ENCODE peak calls at places on chromosomes 5 and 9, in nine cellular contexts. K, Y, H, O, V, X, L, T and S are unnamed samples.

GRCh38 chr5:1753490-1753889 is 46.1 kb downstream of the MRPL36 start:
- DNase-seq in K (no peak), Y (no peak), H (no peak), O (no peak), V (no peak), X (no peak), L (peak; percentile 11), T (no peak), S (no peak)

GRCh38 chr9:17018001-17018491 is 116.8 kb upstream of the CNTLN start:
- DNase-seq in K (peak; percentile 20), Y (no peak), H (peak; percentile 29), O (no peak), V (no peak), X (no peak), L (no peak), T (no peak), S (no peak)

GRCh38 chr5:9347541-9348295 is 198.2 kb downstream of the SEMA5A start:
- DNase-seq in K (no peak), Y (no peak), H (no peak), O (no peak), V (no peak), X (no peak), L (no peak), T (no peak), S (no peak)

GRCh38 chr5:143874312-143874711 is 62.4 kb downstream of the HMHB1 start:
- DNase-seq in K (no peak), Y (no peak), H (no peak), O (no peak), V (no peak), X (no peak), L (no peak), T (no peak), S (no peak)

GRCh38 chr5:2810644-2811043 is 59.2 kb upstream of the IRX2 start:
- DNase-seq in K (no peak), Y (no peak), H (no peak), O (no peak), V (no peak), X (no peak), L (no peak), T (no peak), S (no peak)

GRCh38 chr5:175321927-175322532 is 122.0 kb downstream of the DRD1 start:
- DNase-seq in K (no peak), Y (no peak), H (no peak), O (no peak), V (peak; percentile 28), X (no peak), L (no peak), T (peak; percentile 72), S (no peak)

GRCh38 chr5:91118802-91119201 is 264.3 kb downstream of the ARRDC3 start:
- DNase-seq in K (no peak), Y (no peak), H (no peak), O (no peak), V (no peak), X (no peak), L (no peak), T (no peak), S (no peak)

GRCh38 chr9:70043689-70044449 is at the start of gene MAMDC2:
- DNase-seq in K (no peak), Y (no peak), H (no peak), O (no peak), V (no peak), X (no peak), L (peak; percentile 57), T (peak; percentile 70), S (peak; percentile 73)

GRCh38 chr9:962023-962422 is 14.4 kb upstream of the DMRT3 start:
- DNase-seq in K (no peak), Y (no peak), H (no peak), O (no peak), V (no peak), X (no peak), L (no peak), T (no peak), S (no peak)

GRCh38 chr9:12716823-12717222 is 23.6 kb downstream of the TYRP1 start:
- DNase-seq in K (no peak), Y (no peak), H (no peak), O (no peak), V (no peak), X (peak; percentile 3), L (no peak), T (no peak), S (no peak)

GRCh38 chr9:71270554-71270953 is 149.1 kb upstream of the TRPM3 start:
- DNase-seq in K (no peak), Y (no peak), H (no peak), O (no peak), V (no peak), X (no peak), L (no peak), T (no peak), S (no peak)

GRCh38 chr9:84169240-84169639 is 171.3 kb downstream of the SLC28A3 start:
- DNase-seq in K (no peak), Y (no peak), H (no peak), O (no peak), V (no peak), X (no peak), L (no peak), T (no peak), S (no peak)

GRCh38 chr5:155699385-155699784 is 627.6 kb upstream of the SGCD start:
- DNase-seq in K (no peak), Y (no peak), H (no peak), O (no peak), V (no peak), X (no peak), L (no peak), T (no peak), S (no peak)

GRCh38 chr5:158154226-158155005 is 295.5 kb upstream of the CLINT1 start:
- DNase-seq in K (no peak), Y (no peak), H (no peak), O (no peak), V (no peak), X (no peak), L (peak; percentile 30), T (no peak), S (peak; percentile 75)

GRCh38 chr9:98775831-98776441 is 20.4 kb downstream of the ANKS6 start:
- DNase-seq in K (peak; percentile 58), Y (no peak), H (no peak), O (peak; percentile 16), V (peak; percentile 49), X (peak; percentile 4), L (no peak), T (peak; percentile 74), S (peak; percentile 34)

GRCh38 chr9:126166866-126167265 is 159.8 kb upstream of the MVB12B start:
- DNase-seq in K (no peak), Y (no peak), H (no peak), O (no peak), V (no peak), X (no peak), L (no peak), T (no peak), S (no peak)

GRCh38 chr5:100758780-100759179 is 144.3 kb downstream of the ST8SIA4 start:
- DNase-seq in K (no peak), Y (no peak), H (no peak), O (no peak), V (no peak), X (no peak), L (no peak), T (no peak), S (no peak)

GRCh38 chr9:14275331-14275730 is 38.6 kb downstream of the NFIB start:
- DNase-seq in K (no peak), Y (no peak), H (no peak), O (no peak), V (no peak), X (no peak), L (no peak), T (no peak), S (no peak)

GRCh38 chr9:136343121-136343883 is 16.0 kb downstream of the GPSM1 start:
- DNase-seq in K (no peak), Y (no peak), H (no peak), O (no peak), V (no peak), X (no peak), L (peak; percentile 80), T (no peak), S (no peak)

GRCh38 chr5:63553069-63553468 is 409.2 kb downstream of the HTR1A start:
- DNase-seq in K (no peak), Y (no peak), H (no peak), O (no peak), V (no peak), X (no peak), L (no peak), T (no peak), S (no peak)

GRCh38 chr9:137141050-137141810 is 2.3 kb downstream of the GRIN1 start:
- DNase-seq in K (no peak), Y (no peak), H (no peak), O (no peak), V (no peak), X (no peak), L (no peak), T (no peak), S (no peak)

GRCh38 chr5:179264641-179265528 is 80.4 kb downstream of the ADAMTS2 start:
- DNase-seq in K (no peak), Y (peak; percentile 23), H (no peak), O (no peak), V (no peak), X (no peak), L (peak; percentile 11), T (peak; percentile 12), S (no peak)

GRCh38 chr5:43631182-43631910 is 28.4 kb downstream of the NNT start:
- DNase-seq in K (peak; percentile 91), Y (no peak), H (no peak), O (peak; percentile 6), V (peak; percentile 74), X (peak; percentile 91), L (peak; percentile 38), T (peak; percentile 40), S (peak; percentile 40)

GRCh38 chr5:5348576-5348975 is 73.9 kb upstream of the ICE1 start:
- DNase-seq in K (no peak), Y (no peak), H (no peak), O (no peak), V (no peak), X (no peak), L (no peak), T (no peak), S (no peak)

GRCh38 chr5:76082790-76083554 is at the start of gene SV2C:
- DNase-seq in K (no peak), Y (no peak), H (peak; percentile 3), O (no peak), V (no peak), X (no peak), L (no peak), T (peak; percentile 47), S (no peak)

GRCh38 chr5:153490124-153491085 is at the start of gene GRIA1:
- DNase-seq in K (no peak), Y (no peak), H (no peak), O (no peak), V (no peak), X (peak; percentile 26), L (no peak), T (peak; percentile 43), S (no peak)

GRCh38 chr5:127849891-127850290 is 146.7 kb downstream of the CCDC192 start:
- DNase-seq in K (no peak), Y (no peak), H (no peak), O (no peak), V (no peak), X (no peak), L (no peak), T (no peak), S (no peak)

GRCh38 chr9:73114958-73115357 is 36.7 kb upstream of the ANXA1 start:
- DNase-seq in K (no peak), Y (no peak), H (no peak), O (no peak), V (no peak), X (no peak), L (no peak), T (no peak), S (no peak)

GRCh38 chr9:84819446-84819845 is 149.9 kb downstream of the NTRK2 start:
- DNase-seq in K (no peak), Y (no peak), H (no peak), O (no peak), V (no peak), X (no peak), L (no peak), T (peak; percentile 41), S (no peak)

GRCh38 chr9:104075801-104076753 is 18.0 kb upstream of the SMC2 start:
- DNase-seq in K (no peak), Y (no peak), H (no peak), O (no peak), V (no peak), X (no peak), L (no peak), T (no peak), S (no peak)

GRCh38 chr5:180467028-180467427 is 27.2 kb upstream of the CNOT6 start:
- DNase-seq in K (no peak), Y (no peak), H (no peak), O (no peak), V (no peak), X (no peak), L (no peak), T (no peak), S (no peak)